ENCODE peak calls at places on chromosome 5, in six cellular contexts. G, O, F, U, P and C are unnamed samples.

GRCh38 chr5:140214831-140215230 is 39.8 kb downstream of the CYSTM1 start:
- DNase-seq in G (no peak), P (no peak), F (no peak), U (peak), O (no peak), C (no peak)

GRCh38 chr5:79835220-79835714 is 145.6 kb downstream of the CMYA5 start:
- DNase-seq in O (no peak), P (no peak), F (no peak), U (no peak), G (no peak), C (no peak)

GRCh38 chr5:178114325-178115135 is 1.2 kb downstream of the N4BP3 start:
- DNase-seq in F (peak), O (no peak), U (no peak), P (no peak), G (no peak), C (peak)

GRCh38 chr5:95697781-95698681 is 15.2 kb upstream of the SPATA9 start:
- DNase-seq in F (no peak), U (no peak), G (no peak), O (no peak), P (no peak), C (no peak)

GRCh38 chr5:80002677-80003076 is 11.6 kb upstream of the MTX3 start:
- DNase-seq in U (no peak), G (no peak), F (no peak), P (no peak), O (no peak), C (no peak)

GRCh38 chr5:123882946-123883345 is 371.0 kb downstream of the CSNK1G3 start:
- DNase-seq in O (no peak), F (no peak), P (no peak), U (peak), G (no peak), C (no peak)

GRCh38 chr5:100872409-100873190 is 30.5 kb downstream of the ST8SIA4 start:
- DNase-seq in F (no peak), U (peak), G (no peak), P (no peak), O (no peak), C (no peak)

GRCh38 chr5:119458911-119459632 is 6.8 kb downstream of the HSD17B4 start:
- DNase-seq in U (no peak), F (no peak), G (no peak), P (no peak), O (no peak), C (no peak)

GRCh38 chr5:91469517-91470165 is 86.5 kb upstream of the ARRDC3 start:
- DNase-seq in O (no peak), G (no peak), P (no peak), U (peak), F (no peak), C (no peak)

GRCh38 chr5:138177936-138178515 is 404 bp downstream of the BRD8 start:
- DNase-seq in F (peak), P (peak), G (peak), O (peak), U (peak), C (peak)

GRCh38 chr5:88304356-88304755 is 35.7 kb upstream of the TMEM161B start:
- DNase-seq in O (no peak), P (no peak), F (peak), G (no peak), U (no peak), C (no peak)

GRCh38 chr5:1832511-1833250 is 31.5 kb downstream of the NDUFS6 start:
- DNase-seq in P (no peak), O (no peak), G (no peak), U (no peak), F (no peak), C (no peak)

GRCh38 chr5:33313150-33313549 is 127.6 kb upstream of the TARS1 start:
- DNase-seq in U (peak), O (no peak), F (no peak), P (no peak), G (no peak), C (no peak)

GRCh38 chr5:118596255-118596654 is 392.1 kb downstream of the DTWD2 start:
- DNase-seq in O (no peak), P (no peak), G (no peak), U (no peak), F (no peak), C (no peak)

GRCh38 chr5:144202072-144202471 is 31.4 kb downstream of the KCTD16 start:
- DNase-seq in F (no peak), O (no peak), P (no peak), G (no peak), U (no peak), C (no peak)

GRCh38 chr5:38845555-38846378 is at the start of gene OSMR:
- DNase-seq in U (peak), F (peak), O (peak), G (peak), P (peak), C (peak)

GRCh38 chr5:135944967-135945560 is 9.7 kb downstream of the LECT2 start:
- DNase-seq in F (peak), P (peak), U (peak), O (peak), G (peak), C (peak)

DNA sequence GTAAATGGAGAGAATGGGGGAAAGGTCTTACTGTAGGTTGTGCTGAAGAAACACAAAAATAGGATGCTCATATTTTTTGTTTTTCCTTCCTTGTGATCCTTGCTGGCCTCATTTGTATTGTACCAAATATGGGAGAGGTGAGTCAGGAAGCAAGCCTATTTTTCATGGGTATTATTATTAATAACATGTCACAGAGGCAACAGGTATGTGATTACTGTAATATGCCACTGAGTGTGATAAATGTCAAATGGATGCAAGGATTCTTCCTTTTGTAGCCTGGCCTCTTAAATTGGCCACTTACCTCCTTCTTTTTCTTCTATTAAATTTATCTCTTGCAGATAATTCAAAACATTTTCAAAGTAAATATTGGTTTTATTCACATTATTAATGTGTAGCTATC is 10.2 kb downstream of the LECT2 start:
- DNase-seq in U (no peak), P (no peak), F (no peak), O (no peak), G (no peak), C (no peak)
- TF ChIP-seq CTCF in U (no peak), P (no peak), F (no peak), O (no peak), G (no peak), C (no peak)

GRCh38 chr5:167244583-167244982 is 1046.9 kb upstream of the WWC1 start:
- DNase-seq in P (no peak), U (no peak), F (peak), O (no peak), G (peak), C (no peak)
- TF ChIP-seq CTCF in P (no peak), U (no peak), F (peak), O (no peak), G (no peak), C (no peak)

GRCh38 chr5:72410896-72411295 is 90.7 kb downstream of the PTCD2 start:
- DNase-seq in U (peak), F (no peak), O (no peak), P (no peak), G (no peak), C (no peak)

GRCh38 chr5:72418271-72418670 is 88.9 kb downstream of the ZNF366 start:
- DNase-seq in P (no peak), O (no peak), U (no peak), F (no peak), G (no peak), C (no peak)

GRCh38 chr5:72412283-72413055 is 92.3 kb downstream of the PTCD2 start:
- DNase-seq in U (no peak), F (no peak), G (no peak), O (no peak), P (no peak), C (no peak)

GRCh38 chr5:72417333-72418062 is 89.7 kb downstream of the ZNF366 start:
- DNase-seq in P (no peak), G (no peak), U (no peak), F (no peak), O (no peak), C (no peak)

GRCh38 chr5:72415926-72416325 is 91.3 kb downstream of the ZNF366 start:
- DNase-seq in G (no peak), U (no peak), F (no peak), O (no peak), P (no peak), C (no peak)
- TF ChIP-seq CTCF in G (no peak), U (no peak), F (no peak), O (no peak), P (no peak), C (no peak)

GRCh38 chr5:150710165-150710564 is 9.3 kb upstream of the RBM22 start:
- DNase-seq in U (peak), P (no peak), O (no peak), F (peak), G (no peak), C (no peak)
- TF ChIP-seq CTCF in U (peak), P (no peak), O (peak), F (peak), G (no peak), C (no peak)

GRCh38 chr5:150653145-150653761 is 7.8 kb upstream of the MYOZ3 start:
- DNase-seq in G (no peak), O (no peak), F (no peak), P (no peak), U (no peak), C (no peak)
- TF ChIP-seq CTCF in G (no peak), O (no peak), F (no peak), P (no peak), U (no peak), C (no peak)

DNA sequence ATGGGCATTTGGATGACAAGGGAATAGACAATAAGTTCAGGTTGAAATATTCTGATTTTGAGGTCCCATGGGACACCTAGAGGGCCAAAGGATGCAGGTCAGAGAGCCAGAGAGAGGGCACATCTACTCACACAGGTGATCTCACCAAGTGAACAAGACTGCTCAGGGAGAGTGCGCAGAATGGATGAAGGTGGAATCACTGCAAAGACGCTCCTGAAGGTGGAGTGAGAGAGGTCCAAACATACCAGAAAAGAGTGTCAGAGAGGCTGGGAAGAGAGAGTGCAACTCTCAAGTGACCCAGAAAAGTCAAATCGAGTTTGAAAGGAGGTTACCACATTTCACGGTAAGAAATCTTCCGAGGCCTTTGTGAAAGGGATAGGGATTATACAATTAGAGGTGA is 173.5 kb downstream of the EPB41L4A start:
- DNase-seq in O (no peak), P (no peak), G (no peak), U (no peak), F (peak), C (no peak)
- TF ChIP-seq CTCF in O (no peak), P (no peak), G (no peak), U (no peak), F (peak), C (no peak)

GRCh38 chr5:94360382-94360781 is 258.0 kb downstream of the KIAA0825 start:
- DNase-seq in U (no peak), F (no peak), G (no peak), O (no peak), P (no peak), C (no peak)

GRCh38 chr5:94361832-94362754 is 256.3 kb downstream of the KIAA0825 start:
- DNase-seq in O (no peak), F (no peak), U (peak), P (no peak), G (no peak), C (no peak)

GRCh38 chr5:94359880-94360279 is 258.5 kb downstream of the KIAA0825 start:
- DNase-seq in O (no peak), U (no peak), G (no peak), F (no peak), P (no peak), C (no peak)

GRCh38 chr5:94362857-94363256 is 255.5 kb downstream of the KIAA0825 start:
- DNase-seq in P (no peak), O (no peak), G (no peak), F (no peak), U (peak), C (no peak)

DNA sequence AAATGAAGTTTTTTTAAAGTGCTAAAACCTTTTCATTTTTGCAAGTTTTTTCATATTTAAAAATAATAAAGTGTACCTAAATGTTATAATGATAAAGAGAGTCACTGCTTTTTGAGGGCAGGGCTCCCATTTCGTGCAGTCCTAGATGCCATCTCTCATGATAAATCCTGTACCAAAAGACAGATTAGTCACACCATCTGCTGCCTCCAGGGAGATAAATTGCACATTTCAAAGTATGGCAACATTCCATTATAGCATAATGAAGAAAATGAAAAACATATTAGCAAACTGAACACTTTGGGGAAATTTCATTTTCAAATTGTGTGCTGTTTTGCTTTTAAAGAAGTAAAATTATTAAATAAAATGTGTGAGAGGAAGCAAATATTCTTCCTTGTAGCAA is 257.2 kb downstream of the KIAA0825 start:
- DNase-seq in U (peak), P (no peak), O (no peak), F (no peak), G (no peak), C (no peak)
- TF ChIP-seq CTCF in U (no peak), P (no peak), O (no peak), F (no peak), G (no peak), C (no peak)

DNA sequence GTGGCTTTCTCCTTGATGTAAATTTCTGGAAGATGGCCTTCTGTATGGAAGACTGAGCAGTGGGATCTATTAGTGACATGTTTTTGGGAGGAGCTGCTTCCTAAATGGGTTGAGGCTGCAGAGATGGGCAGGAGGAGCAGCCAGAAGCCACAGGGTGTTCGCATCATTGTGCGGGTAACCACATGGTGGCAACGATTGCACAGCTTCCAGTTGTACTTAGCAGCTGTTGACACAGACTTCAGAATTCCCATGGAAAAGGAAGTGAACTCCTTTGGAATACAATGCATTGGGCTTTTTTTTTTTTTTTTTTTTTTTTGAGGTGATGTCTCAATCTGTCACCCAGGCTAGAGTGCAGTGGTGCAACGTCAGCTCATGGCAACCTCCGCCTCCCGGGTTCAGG is 297.3 kb downstream of the NR3C1 start:
- DNase-seq in G (peak), O (peak), U (peak), P (no peak), F (peak), C (no peak)
- TF ChIP-seq CTCF in G (no peak), O (no peak), U (no peak), P (no peak), F (peak), C (no peak)

DNA sequence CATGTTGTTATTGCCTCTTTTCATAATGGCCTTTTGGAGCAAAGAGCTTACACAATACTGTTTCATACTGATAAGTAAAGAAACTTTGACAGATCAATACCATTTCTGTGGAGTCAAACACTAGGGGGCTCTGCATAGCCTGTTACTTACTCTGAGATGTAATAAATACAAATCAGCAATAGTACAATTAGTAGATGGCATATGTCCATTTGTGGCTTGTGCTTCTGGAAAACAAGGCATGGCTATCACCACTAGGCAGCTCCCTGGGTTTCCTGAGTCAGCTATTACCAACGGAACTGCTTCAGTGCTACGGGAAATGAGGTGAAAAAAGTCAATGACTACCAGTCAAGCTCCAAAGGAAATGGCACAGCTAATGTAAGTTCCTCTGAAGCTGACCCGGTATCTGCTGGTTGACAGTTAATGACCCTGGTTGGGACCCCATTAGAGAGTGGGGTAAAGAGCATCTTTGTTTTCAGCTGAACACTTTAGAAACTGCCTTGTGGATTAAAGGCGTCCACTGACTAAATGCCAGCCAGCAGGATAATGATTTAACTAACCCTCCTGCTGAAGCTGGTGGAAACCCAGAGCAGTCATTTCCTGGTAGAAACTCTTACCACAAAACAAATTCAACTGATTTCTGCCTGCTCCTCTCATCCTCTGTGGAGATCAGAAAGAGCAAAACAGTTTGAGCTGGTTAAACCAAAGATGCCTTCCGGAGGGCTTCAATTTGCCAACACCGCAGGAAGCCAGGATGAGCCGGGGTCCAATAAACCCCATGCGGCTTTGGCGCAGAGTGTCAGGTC is 69.0 kb upstream of the FAM169A start:
- DNase-seq in O (no peak), P (no peak), U (peak), F (peak), G (peak), C (peak)
- TF ChIP-seq CTCF in O (peak), P (no peak), U (peak), F (peak), G (peak), C (peak)